ENCODE peak calls at places on chromosomes 6 and 20, in seven cellular contexts. E, U, T, F, R, K and N are unnamed samples.
A peak's percentile ranks its signal among the peaks of the same experiment; 100 is the strongest.

GRCh38 chr6:110816677-110817076 is 1.4 kb upstream of the CDK19 start:
- DNase-seq in K (no peak), E (peak; percentile 2), U (no peak), T (no peak), R (no peak), F (peak; percentile 27), N (no peak)

GRCh38 chr6:80174931-80175572 is 68.6 kb downstream of the BCKDHB start:
- DNase-seq in E (no peak), K (no peak), U (no peak), F (no peak), T (no peak), R (no peak), N (no peak)

GRCh38 chr6:89976141-89977020 is 82.1 kb downstream of the GJA10 start:
- DNase-seq in E (no peak), R (no peak), T (no peak), K (no peak), U (peak; percentile 56), F (no peak), N (no peak)

GRCh38 chr20:62702886-62703852 is 5.5 kb upstream of the NTSR1 start:
- DNase-seq in R (peak; percentile 72), K (no peak), E (no peak), T (peak; percentile 22), F (no peak), U (peak; percentile 78), N (peak; percentile 65)

GRCh38 chr6:20846602-20847028 is 312.4 kb downstream of the CDKAL1 start:
- DNase-seq in E (no peak), T (no peak), U (no peak), R (no peak), F (no peak), K (no peak), N (no peak)

GRCh38 chr6:42555477-42556457 is 8.1 kb upstream of the UBR2 start:
- DNase-seq in T (no peak), R (no peak), K (no peak), U (peak; percentile 88), F (peak; percentile 81), E (peak; percentile 23), N (no peak)

GRCh38 chr6:29602564-29603361 is 17.8 kb downstream of the OR2H2 start:
- DNase-seq in R (peak; percentile 3), U (peak; percentile 27), E (no peak), T (no peak), K (no peak), F (peak; percentile 56), N (no peak)

GRCh38 chr6:55319961-55320690 is 7.1 kb upstream of the GFRAL start:
- DNase-seq in F (no peak), U (no peak), T (no peak), R (no peak), E (no peak), K (no peak), N (no peak)